ENCODE peak calls at places on chromosomes 12 and 14, in nine cellular contexts. One of them, this sample, is unnamed.

GRCh38 chr12:131775904-131776889 is 52.0 kb upstream of the MMP17 start:
- DNase-seq in coronary artery: no peak
- DNase-seq in cerebellar nuclear complex: no peak
- DNase-seq in T-helper 9 cell: no peak
- DNase-seq in astrocyte of the spinal cord: no peak
- DNase-seq in EL: no peak
- DNase-seq in T-helper 1 cell: no peak
- DNase-seq in GOT3: no peak
- DNase-seq in activated T-helper 1 cell treated with anti-CD3 and anti-CD28 coated beads, Interleukin-12 subunit alpha, Interleukin-12 subunit beta, Interleukin-2, Interleukin-4 antibody, amounts not matched to agents 30 ng/mL and 10 ng/mL and 1 ng/mL, durations not matched to agents 14 hours and 24 hours and 36 hours: no peak
- DNase-seq in this sample: no peak

GRCh38 chr12:110606253-110606611 is 7.7 kb upstream of the TCTN1 start:
- DNase-seq in coronary artery: no peak
- DNase-seq in cerebellar nuclear complex: no peak
- DNase-seq in T-helper 9 cell: no peak
- DNase-seq in astrocyte of the spinal cord: no peak
- DNase-seq in EL: no peak
- DNase-seq in T-helper 1 cell: no peak
- DNase-seq in GOT3: no peak
- DNase-seq in activated T-helper 1 cell treated with anti-CD3 and anti-CD28 coated beads, Interleukin-12 subunit alpha, Interleukin-12 subunit beta, Interleukin-2, Interleukin-4 antibody, amounts not matched to agents 30 ng/mL and 10 ng/mL and 1 ng/mL, durations not matched to agents 14 hours and 24 hours and 36 hours: no peak
- DNase-seq in this sample: no peak

GRCh38 chr14:69331206-69331605 is 66.9 kb downstream of the ERH start:
- DNase-seq in coronary artery: no peak
- DNase-seq in cerebellar nuclear complex: no peak
- DNase-seq in T-helper 9 cell: no peak
- DNase-seq in astrocyte of the spinal cord: no peak
- DNase-seq in EL: no peak
- DNase-seq in T-helper 1 cell: no peak
- DNase-seq in GOT3: no peak
- DNase-seq in activated T-helper 1 cell treated with anti-CD3 and anti-CD28 coated beads, Interleukin-12 subunit alpha, Interleukin-12 subunit beta, Interleukin-2, Interleukin-4 antibody, amounts not matched to agents 30 ng/mL and 10 ng/mL and 1 ng/mL, durations not matched to agents 14 hours and 24 hours and 36 hours: no peak
- DNase-seq in this sample: no peak

GRCh38 chr12:38316391-38317129 is at the start of gene ALG10B:
- DNase-seq in coronary artery: peak
- DNase-seq in cerebellar nuclear complex: peak
- DNase-seq in T-helper 9 cell: peak
- DNase-seq in astrocyte of the spinal cord: peak
- DNase-seq in EL: peak
- DNase-seq in T-helper 1 cell: peak
- DNase-seq in GOT3: peak
- DNase-seq in activated T-helper 1 cell treated with anti-CD3 and anti-CD28 coated beads, Interleukin-12 subunit alpha, Interleukin-12 subunit beta, Interleukin-2, Interleukin-4 antibody, amounts not matched to agents 30 ng/mL and 10 ng/mL and 1 ng/mL, durations not matched to agents 14 hours and 24 hours and 36 hours: peak
- DNase-seq in this sample: peak

GRCh38 chr12:4141344-4142270 is 132.0 kb upstream of the CCND2 start:
- DNase-seq in coronary artery: peak
- DNase-seq in cerebellar nuclear complex: no peak
- DNase-seq in T-helper 9 cell: no peak
- DNase-seq in astrocyte of the spinal cord: no peak
- DNase-seq in EL: no peak
- DNase-seq in T-helper 1 cell: no peak
- DNase-seq in GOT3: no peak
- DNase-seq in activated T-helper 1 cell treated with anti-CD3 and anti-CD28 coated beads, Interleukin-12 subunit alpha, Interleukin-12 subunit beta, Interleukin-2, Interleukin-4 antibody, amounts not matched to agents 30 ng/mL and 10 ng/mL and 1 ng/mL, durations not matched to agents 14 hours and 24 hours and 36 hours: no peak
- DNase-seq in this sample: peak

GRCh38 chr12:93453633-93454032 is 11.9 kb upstream of the UBE2N start:
- DNase-seq in coronary artery: no peak
- DNase-seq in cerebellar nuclear complex: no peak
- DNase-seq in T-helper 9 cell: no peak
- DNase-seq in astrocyte of the spinal cord: peak
- DNase-seq in EL: peak
- DNase-seq in T-helper 1 cell: no peak
- DNase-seq in GOT3: no peak
- DNase-seq in activated T-helper 1 cell treated with anti-CD3 and anti-CD28 coated beads, Interleukin-12 subunit alpha, Interleukin-12 subunit beta, Interleukin-2, Interleukin-4 antibody, amounts not matched to agents 30 ng/mL and 10 ng/mL and 1 ng/mL, durations not matched to agents 14 hours and 24 hours and 36 hours: no peak
- DNase-seq in this sample: peak

GRCh38 chr14:99133563-99134332 is 138.2 kb downstream of the BCL11B start:
- DNase-seq in coronary artery: peak
- DNase-seq in cerebellar nuclear complex: no peak
- DNase-seq in T-helper 9 cell: no peak
- DNase-seq in astrocyte of the spinal cord: no peak
- DNase-seq in EL: no peak
- DNase-seq in T-helper 1 cell: no peak
- DNase-seq in GOT3: no peak
- DNase-seq in activated T-helper 1 cell treated with anti-CD3 and anti-CD28 coated beads, Interleukin-12 subunit alpha, Interleukin-12 subunit beta, Interleukin-2, Interleukin-4 antibody, amounts not matched to agents 30 ng/mL and 10 ng/mL and 1 ng/mL, durations not matched to agents 14 hours and 24 hours and 36 hours: no peak
- DNase-seq in this sample: no peak

GRCh38 chr12:115687094-115687493 is 590.4 kb downstream of the MED13L start:
- DNase-seq in coronary artery: no peak
- DNase-seq in cerebellar nuclear complex: no peak
- DNase-seq in T-helper 9 cell: no peak
- DNase-seq in astrocyte of the spinal cord: no peak
- DNase-seq in EL: no peak
- DNase-seq in T-helper 1 cell: no peak
- DNase-seq in GOT3: no peak
- DNase-seq in activated T-helper 1 cell treated with anti-CD3 and anti-CD28 coated beads, Interleukin-12 subunit alpha, Interleukin-12 subunit beta, Interleukin-2, Interleukin-4 antibody, amounts not matched to agents 30 ng/mL and 10 ng/mL and 1 ng/mL, durations not matched to agents 14 hours and 24 hours and 36 hours: no peak
- DNase-seq in this sample: no peak

GRCh38 chr12:92951006-92951405 is 21.9 kb upstream of the EEA1 start:
- DNase-seq in coronary artery: no peak
- DNase-seq in cerebellar nuclear complex: no peak
- DNase-seq in T-helper 9 cell: no peak
- DNase-seq in astrocyte of the spinal cord: no peak
- DNase-seq in EL: no peak
- DNase-seq in T-helper 1 cell: no peak
- DNase-seq in GOT3: no peak
- DNase-seq in activated T-helper 1 cell treated with anti-CD3 and anti-CD28 coated beads, Interleukin-12 subunit alpha, Interleukin-12 subunit beta, Interleukin-2, Interleukin-4 antibody, amounts not matched to agents 30 ng/mL and 10 ng/mL and 1 ng/mL, durations not matched to agents 14 hours and 24 hours and 36 hours: no peak
- DNase-seq in this sample: no peak

GRCh38 chr14:51859136-51859535 is 1.3 kb upstream of the GNG2 start:
- DNase-seq in coronary artery: no peak
- DNase-seq in cerebellar nuclear complex: no peak
- DNase-seq in T-helper 9 cell: no peak
- DNase-seq in astrocyte of the spinal cord: no peak
- DNase-seq in EL: no peak
- DNase-seq in T-helper 1 cell: no peak
- DNase-seq in GOT3: no peak
- DNase-seq in activated T-helper 1 cell treated with anti-CD3 and anti-CD28 coated beads, Interleukin-12 subunit alpha, Interleukin-12 subunit beta, Interleukin-2, Interleukin-4 antibody, amounts not matched to agents 30 ng/mL and 10 ng/mL and 1 ng/mL, durations not matched to agents 14 hours and 24 hours and 36 hours: no peak
- DNase-seq in this sample: peak

GRCh38 chr12:48997719-48998496 is 1.3 kb downstream of the DDN start:
- DNase-seq in coronary artery: no peak
- DNase-seq in cerebellar nuclear complex: no peak
- DNase-seq in T-helper 9 cell: peak
- DNase-seq in astrocyte of the spinal cord: no peak
- DNase-seq in EL: no peak
- DNase-seq in T-helper 1 cell: no peak
- DNase-seq in GOT3: no peak
- DNase-seq in activated T-helper 1 cell treated with anti-CD3 and anti-CD28 coated beads, Interleukin-12 subunit alpha, Interleukin-12 subunit beta, Interleukin-2, Interleukin-4 antibody, amounts not matched to agents 30 ng/mL and 10 ng/mL and 1 ng/mL, durations not matched to agents 14 hours and 24 hours and 36 hours: no peak
- DNase-seq in this sample: no peak

GRCh38 chr14:67668559-67668958 is 5.9 kb downstream of the VTI1B start:
- DNase-seq in coronary artery: no peak
- DNase-seq in cerebellar nuclear complex: no peak
- DNase-seq in T-helper 9 cell: no peak
- DNase-seq in astrocyte of the spinal cord: no peak
- DNase-seq in EL: no peak
- DNase-seq in T-helper 1 cell: no peak
- DNase-seq in GOT3: no peak
- DNase-seq in activated T-helper 1 cell treated with anti-CD3 and anti-CD28 coated beads, Interleukin-12 subunit alpha, Interleukin-12 subunit beta, Interleukin-2, Interleukin-4 antibody, amounts not matched to agents 30 ng/mL and 10 ng/mL and 1 ng/mL, durations not matched to agents 14 hours and 24 hours and 36 hours: no peak
- DNase-seq in this sample: no peak

GRCh38 chr14:104086210-104086660 is 735 bp downstream of the ASPG start:
- DNase-seq in coronary artery: peak
- DNase-seq in cerebellar nuclear complex: no peak
- DNase-seq in T-helper 9 cell: no peak
- DNase-seq in astrocyte of the spinal cord: no peak
- DNase-seq in EL: no peak
- DNase-seq in T-helper 1 cell: no peak
- DNase-seq in GOT3: no peak
- DNase-seq in activated T-helper 1 cell treated with anti-CD3 and anti-CD28 coated beads, Interleukin-12 subunit alpha, Interleukin-12 subunit beta, Interleukin-2, Interleukin-4 antibody, amounts not matched to agents 30 ng/mL and 10 ng/mL and 1 ng/mL, durations not matched to agents 14 hours and 24 hours and 36 hours: no peak
- DNase-seq in this sample: no peak

GRCh38 chr14:101635238-101636080 is 74.2 kb downstream of the DIO3 start:
- DNase-seq in coronary artery: no peak
- DNase-seq in cerebellar nuclear complex: no peak
- DNase-seq in T-helper 9 cell: no peak
- DNase-seq in astrocyte of the spinal cord: no peak
- DNase-seq in EL: no peak
- DNase-seq in T-helper 1 cell: no peak
- DNase-seq in GOT3: no peak
- DNase-seq in activated T-helper 1 cell treated with anti-CD3 and anti-CD28 coated beads, Interleukin-12 subunit alpha, Interleukin-12 subunit beta, Interleukin-2, Interleukin-4 antibody, amounts not matched to agents 30 ng/mL and 10 ng/mL and 1 ng/mL, durations not matched to agents 14 hours and 24 hours and 36 hours: no peak
- DNase-seq in this sample: peak

GRCh38 chr12:71455028-71455737 is 15.6 kb downstream of the LGR5 start:
- DNase-seq in coronary artery: no peak
- DNase-seq in cerebellar nuclear complex: no peak
- DNase-seq in T-helper 9 cell: no peak
- DNase-seq in astrocyte of the spinal cord: no peak
- DNase-seq in EL: no peak
- DNase-seq in T-helper 1 cell: no peak
- DNase-seq in GOT3: no peak
- DNase-seq in activated T-helper 1 cell treated with anti-CD3 and anti-CD28 coated beads, Interleukin-12 subunit alpha, Interleukin-12 subunit beta, Interleukin-2, Interleukin-4 antibody, amounts not matched to agents 30 ng/mL and 10 ng/mL and 1 ng/mL, durations not matched to agents 14 hours and 24 hours and 36 hours: no peak
- DNase-seq in this sample: no peak

GRCh38 chr14:23457587-23458445 is 11.7 kb upstream of the NGDN start:
- DNase-seq in coronary artery: no peak
- DNase-seq in cerebellar nuclear complex: no peak
- DNase-seq in T-helper 9 cell: no peak
- DNase-seq in astrocyte of the spinal cord: no peak
- DNase-seq in EL: no peak
- DNase-seq in T-helper 1 cell: no peak
- DNase-seq in GOT3: no peak
- DNase-seq in activated T-helper 1 cell treated with anti-CD3 and anti-CD28 coated beads, Interleukin-12 subunit alpha, Interleukin-12 subunit beta, Interleukin-2, Interleukin-4 antibody, amounts not matched to agents 30 ng/mL and 10 ng/mL and 1 ng/mL, durations not matched to agents 14 hours and 24 hours and 36 hours: no peak
- DNase-seq in this sample: no peak

GRCh38 chr14:26595922-26596721 is 1.7 kb downstream of the NOVA1 start:
- DNase-seq in coronary artery: no peak
- DNase-seq in cerebellar nuclear complex: no peak
- DNase-seq in T-helper 9 cell: no peak
- DNase-seq in astrocyte of the spinal cord: peak
- DNase-seq in EL: no peak
- DNase-seq in T-helper 1 cell: no peak
- DNase-seq in GOT3: no peak
- DNase-seq in activated T-helper 1 cell treated with anti-CD3 and anti-CD28 coated beads, Interleukin-12 subunit alpha, Interleukin-12 subunit beta, Interleukin-2, Interleukin-4 antibody, amounts not matched to agents 30 ng/mL and 10 ng/mL and 1 ng/mL, durations not matched to agents 14 hours and 24 hours and 36 hours: no peak
- DNase-seq in this sample: peak

GRCh38 chr12:127230843-127231260 is 1036.1 kb upstream of the TMEM132C start:
- DNase-seq in coronary artery: no peak
- DNase-seq in cerebellar nuclear complex: no peak
- DNase-seq in T-helper 9 cell: no peak
- DNase-seq in astrocyte of the spinal cord: peak
- DNase-seq in EL: peak
- DNase-seq in T-helper 1 cell: no peak
- DNase-seq in GOT3: peak
- DNase-seq in activated T-helper 1 cell treated with anti-CD3 and anti-CD28 coated beads, Interleukin-12 subunit alpha, Interleukin-12 subunit beta, Interleukin-2, Interleukin-4 antibody, amounts not matched to agents 30 ng/mL and 10 ng/mL and 1 ng/mL, durations not matched to agents 14 hours and 24 hours and 36 hours: no peak
- DNase-seq in this sample: peak

GRCh38 chr12:47558625-47559345 is 147.0 kb downstream of the RPAP3 start:
- DNase-seq in coronary artery: no peak
- DNase-seq in cerebellar nuclear complex: no peak
- DNase-seq in T-helper 9 cell: no peak
- DNase-seq in astrocyte of the spinal cord: no peak
- DNase-seq in EL: no peak
- DNase-seq in T-helper 1 cell: no peak
- DNase-seq in GOT3: no peak
- DNase-seq in activated T-helper 1 cell treated with anti-CD3 and anti-CD28 coated beads, Interleukin-12 subunit alpha, Interleukin-12 subunit beta, Interleukin-2, Interleukin-4 antibody, amounts not matched to agents 30 ng/mL and 10 ng/mL and 1 ng/mL, durations not matched to agents 14 hours and 24 hours and 36 hours: no peak
- DNase-seq in this sample: no peak

GRCh38 chr14:89190779-89191513 is 226.1 kb downstream of the FOXN3 start:
- DNase-seq in coronary artery: no peak
- DNase-seq in cerebellar nuclear complex: no peak
- DNase-seq in T-helper 9 cell: no peak
- DNase-seq in astrocyte of the spinal cord: no peak
- DNase-seq in EL: no peak
- DNase-seq in T-helper 1 cell: no peak
- DNase-seq in GOT3: no peak
- DNase-seq in activated T-helper 1 cell treated with anti-CD3 and anti-CD28 coated beads, Interleukin-12 subunit alpha, Interleukin-12 subunit beta, Interleukin-2, Interleukin-4 antibody, amounts not matched to agents 30 ng/mL and 10 ng/mL and 1 ng/mL, durations not matched to agents 14 hours and 24 hours and 36 hours: no peak
- DNase-seq in this sample: no peak

GRCh38 chr14:59771577-59771976 is 99.0 kb downstream of the RTN1 start:
- DNase-seq in coronary artery: no peak
- DNase-seq in cerebellar nuclear complex: no peak
- DNase-seq in T-helper 9 cell: no peak
- DNase-seq in astrocyte of the spinal cord: peak
- DNase-seq in EL: peak
- DNase-seq in T-helper 1 cell: no peak
- DNase-seq in GOT3: no peak
- DNase-seq in activated T-helper 1 cell treated with anti-CD3 and anti-CD28 coated beads, Interleukin-12 subunit alpha, Interleukin-12 subunit beta, Interleukin-2, Interleukin-4 antibody, amounts not matched to agents 30 ng/mL and 10 ng/mL and 1 ng/mL, durations not matched to agents 14 hours and 24 hours and 36 hours: no peak
- DNase-seq in this sample: peak

GRCh38 chr14:103887170-103887501 is 39.8 kb upstream of the PPP1R13B start:
- DNase-seq in coronary artery: peak
- DNase-seq in cerebellar nuclear complex: no peak
- DNase-seq in T-helper 9 cell: no peak
- DNase-seq in astrocyte of the spinal cord: no peak
- DNase-seq in EL: no peak
- DNase-seq in T-helper 1 cell: no peak
- DNase-seq in GOT3: no peak
- DNase-seq in activated T-helper 1 cell treated with anti-CD3 and anti-CD28 coated beads, Interleukin-12 subunit alpha, Interleukin-12 subunit beta, Interleukin-2, Interleukin-4 antibody, amounts not matched to agents 30 ng/mL and 10 ng/mL and 1 ng/mL, durations not matched to agents 14 hours and 24 hours and 36 hours: no peak
- DNase-seq in this sample: no peak

GRCh38 chr12:109609256-109609821 is 35.7 kb downstream of the MVK start:
- DNase-seq in coronary artery: no peak
- DNase-seq in cerebellar nuclear complex: no peak
- DNase-seq in T-helper 9 cell: no peak
- DNase-seq in astrocyte of the spinal cord: no peak
- DNase-seq in EL: no peak
- DNase-seq in T-helper 1 cell: no peak
- DNase-seq in GOT3: no peak
- DNase-seq in activated T-helper 1 cell treated with anti-CD3 and anti-CD28 coated beads, Interleukin-12 subunit alpha, Interleukin-12 subunit beta, Interleukin-2, Interleukin-4 antibody, amounts not matched to agents 30 ng/mL and 10 ng/mL and 1 ng/mL, durations not matched to agents 14 hours and 24 hours and 36 hours: no peak
- DNase-seq in this sample: no peak

GRCh38 chr14:91177073-91177796 is 63.4 kb downstream of the DGLUCY start:
- DNase-seq in coronary artery: no peak
- DNase-seq in cerebellar nuclear complex: no peak
- DNase-seq in T-helper 9 cell: peak
- DNase-seq in astrocyte of the spinal cord: peak
- DNase-seq in EL: peak
- DNase-seq in T-helper 1 cell: peak
- DNase-seq in GOT3: no peak
- DNase-seq in activated T-helper 1 cell treated with anti-CD3 and anti-CD28 coated beads, Interleukin-12 subunit alpha, Interleukin-12 subunit beta, Interleukin-2, Interleukin-4 antibody, amounts not matched to agents 30 ng/mL and 10 ng/mL and 1 ng/mL, durations not matched to agents 14 hours and 24 hours and 36 hours: peak
- DNase-seq in this sample: peak

GRCh38 chr12:60594035-60594711 is 998.3 kb downstream of the SLC16A7 start:
- DNase-seq in coronary artery: no peak
- DNase-seq in cerebellar nuclear complex: no peak
- DNase-seq in T-helper 9 cell: no peak
- DNase-seq in astrocyte of the spinal cord: no peak
- DNase-seq in EL: no peak
- DNase-seq in T-helper 1 cell: no peak
- DNase-seq in GOT3: no peak
- DNase-seq in activated T-helper 1 cell treated with anti-CD3 and anti-CD28 coated beads, Interleukin-12 subunit alpha, Interleukin-12 subunit beta, Interleukin-2, Interleukin-4 antibody, amounts not matched to agents 30 ng/mL and 10 ng/mL and 1 ng/mL, durations not matched to agents 14 hours and 24 hours and 36 hours: no peak
- DNase-seq in this sample: no peak

GRCh38 chr12:38711055-38711454 is 194.3 kb downstream of the CPNE8 start:
- DNase-seq in coronary artery: no peak
- DNase-seq in cerebellar nuclear complex: no peak
- DNase-seq in T-helper 9 cell: no peak
- DNase-seq in astrocyte of the spinal cord: no peak
- DNase-seq in EL: no peak
- DNase-seq in T-helper 1 cell: no peak
- DNase-seq in GOT3: no peak
- DNase-seq in activated T-helper 1 cell treated with anti-CD3 and anti-CD28 coated beads, Interleukin-12 subunit alpha, Interleukin-12 subunit beta, Interleukin-2, Interleukin-4 antibody, amounts not matched to agents 30 ng/mL and 10 ng/mL and 1 ng/mL, durations not matched to agents 14 hours and 24 hours and 36 hours: no peak
- DNase-seq in this sample: peak

GRCh38 chr14:94050231-94050880 is 24.2 kb downstream of the OTUB2 start:
- DNase-seq in coronary artery: peak
- DNase-seq in cerebellar nuclear complex: no peak
- DNase-seq in T-helper 9 cell: no peak
- DNase-seq in astrocyte of the spinal cord: no peak
- DNase-seq in EL: no peak
- DNase-seq in T-helper 1 cell: no peak
- DNase-seq in GOT3: no peak
- DNase-seq in activated T-helper 1 cell treated with anti-CD3 and anti-CD28 coated beads, Interleukin-12 subunit alpha, Interleukin-12 subunit beta, Interleukin-2, Interleukin-4 antibody, amounts not matched to agents 30 ng/mL and 10 ng/mL and 1 ng/mL, durations not matched to agents 14 hours and 24 hours and 36 hours: no peak
- DNase-seq in this sample: no peak

GRCh38 chr12:57460457-57461325 is 1.1 kb downstream of the GLI1 start:
- DNase-seq in coronary artery: no peak
- DNase-seq in cerebellar nuclear complex: no peak
- DNase-seq in T-helper 9 cell: no peak
- DNase-seq in astrocyte of the spinal cord: no peak
- DNase-seq in EL: no peak
- DNase-seq in T-helper 1 cell: no peak
- DNase-seq in GOT3: no peak
- DNase-seq in activated T-helper 1 cell treated with anti-CD3 and anti-CD28 coated beads, Interleukin-12 subunit alpha, Interleukin-12 subunit beta, Interleukin-2, Interleukin-4 antibody, amounts not matched to agents 30 ng/mL and 10 ng/mL and 1 ng/mL, durations not matched to agents 14 hours and 24 hours and 36 hours: no peak
- DNase-seq in this sample: no peak

GRCh38 chr12:94230357-94230905 is 82.1 kb downstream of the PLXNC1 start:
- DNase-seq in coronary artery: no peak
- DNase-seq in cerebellar nuclear complex: no peak
- DNase-seq in T-helper 9 cell: no peak
- DNase-seq in astrocyte of the spinal cord: no peak
- DNase-seq in EL: no peak
- DNase-seq in T-helper 1 cell: no peak
- DNase-seq in GOT3: no peak
- DNase-seq in activated T-helper 1 cell treated with anti-CD3 and anti-CD28 coated beads, Interleukin-12 subunit alpha, Interleukin-12 subunit beta, Interleukin-2, Interleukin-4 antibody, amounts not matched to agents 30 ng/mL and 10 ng/mL and 1 ng/mL, durations not matched to agents 14 hours and 24 hours and 36 hours: no peak
- DNase-seq in this sample: no peak

GRCh38 chr12:28177461-28177860 is 12.8 kb upstream of the CCDC91 start:
- DNase-seq in coronary artery: no peak
- DNase-seq in cerebellar nuclear complex: no peak
- DNase-seq in T-helper 9 cell: no peak
- DNase-seq in astrocyte of the spinal cord: no peak
- DNase-seq in EL: no peak
- DNase-seq in T-helper 1 cell: no peak
- DNase-seq in GOT3: no peak
- DNase-seq in activated T-helper 1 cell treated with anti-CD3 and anti-CD28 coated beads, Interleukin-12 subunit alpha, Interleukin-12 subunit beta, Interleukin-2, Interleukin-4 antibody, amounts not matched to agents 30 ng/mL and 10 ng/mL and 1 ng/mL, durations not matched to agents 14 hours and 24 hours and 36 hours: no peak
- DNase-seq in this sample: peak

GRCh38 chr12:11650279-11650696 is 814 bp downstream of the ETV6 start:
- DNase-seq in coronary artery: no peak
- DNase-seq in cerebellar nuclear complex: no peak
- DNase-seq in T-helper 9 cell: no peak
- DNase-seq in astrocyte of the spinal cord: no peak
- DNase-seq in EL: no peak
- DNase-seq in T-helper 1 cell: no peak
- DNase-seq in GOT3: no peak
- DNase-seq in activated T-helper 1 cell treated with anti-CD3 and anti-CD28 coated beads, Interleukin-12 subunit alpha, Interleukin-12 subunit beta, Interleukin-2, Interleukin-4 antibody, amounts not matched to agents 30 ng/mL and 10 ng/mL and 1 ng/mL, durations not matched to agents 14 hours and 24 hours and 36 hours: no peak
- DNase-seq in this sample: no peak

This sample was measured in fibroblast of mammary gland.